ENCODE peak calls at places on chromosomes 4 and X, in six cellular contexts. E is iris pigment epithelial cell, W is sigmoid colon, P is SW480, Q is HCT116, B is glutamatergic neuron. F is an unnamed sample.

GRCh38 chr4:67130411-67130810 is 414.9 kb downstream of the CENPC start:
- DNase-seq in P (no peak), Q (no peak), E (no peak), W (no peak), B (no peak), F (no peak)

GRCh38 chrX:82756272-82756671 is 751.8 kb upstream of the POU3F4 start:
- DNase-seq in B (no peak), E (no peak), W (no peak), P (no peak), Q (no peak), F (no peak)

GRCh38 chr4:25177147-25177546 is 16.9 kb upstream of the SEPSECS start:
- DNase-seq in P (no peak), Q (no peak), W (no peak), B (no peak), E (no peak), F (no peak)

GRCh38 chr4:137180349-137180748 is 351.9 kb downstream of the PCDH18 start:
- DNase-seq in B (no peak), P (no peak), W (no peak), Q (peak), E (no peak), F (no peak)

GRCh38 chrX:119155416-119156035 is 27.9 kb upstream of the KIAA1210 start:
- DNase-seq in B (no peak), P (peak), E (peak), W (no peak), Q (no peak), F (no peak)

GRCh38 chr4:1910643-1911042 is 39.5 kb downstream of the NSD2 start:
- DNase-seq in E (peak), B (peak), W (no peak), Q (no peak), P (peak), F (no peak)

GRCh38 chr4:3070709-3071500 is 3.4 kb downstream of the HTT-AS start:
- DNase-seq in P (peak), E (no peak), W (no peak), B (no peak), Q (no peak), F (no peak)

GRCh38 chrX:151789179-151789800 is 54.7 kb downstream of the CNGA2 start:
- DNase-seq in P (peak), Q (no peak), W (peak), E (peak), B (no peak), F (no peak)

GRCh38 chrX:151753313-151754041 is 18.9 kb downstream of the CNGA2 start:
- DNase-seq in Q (peak), B (peak), E (peak), W (peak), P (peak), F (no peak)

GRCh38 chr4:41631538-41631937 is 93.6 kb downstream of the LIMCH1 start:
- DNase-seq in E (no peak), W (no peak), Q (no peak), P (no peak), B (no peak), F (no peak)

GRCh38 chr4:133839326-133839725 is 362.3 kb downstream of the PABPC4L start:
- DNase-seq in W (no peak), P (no peak), E (peak), Q (no peak), B (no peak), F (no peak)

GRCh38 chr4:53066155-53066554 is 204.0 kb downstream of the RASL11B start:
- DNase-seq in P (peak), B (no peak), Q (no peak), W (no peak), E (no peak), F (no peak)

GRCh38 chr4:37130465-37130864 is 114.1 kb upstream of the NWD2 start:
- DNase-seq in W (no peak), Q (no peak), P (no peak), B (no peak), E (no peak), F (no peak)

GRCh38 chr4:108149588-108150380 is 18.9 kb downstream of the LEF1 start:
- DNase-seq in E (no peak), P (no peak), W (no peak), B (no peak), Q (no peak), F (no peak)

GRCh38 chr4:129583868-129584267 is 487.9 kb downstream of the C4orf33 start:
- DNase-seq in Q (no peak), E (no peak), B (no peak), P (no peak), W (no peak), F (no peak)

GRCh38 chr4:112515278-112516075 is 503 bp downstream of the NEUROG2 start:
- DNase-seq in W (no peak), B (peak), E (peak), P (peak), Q (no peak), F (no peak)

GRCh38 chr4:90181644-90182043 is 54.5 kb downstream of the CCSER1 start:
- DNase-seq in B (no peak), W (no peak), Q (no peak), P (no peak), E (no peak), F (no peak)

GRCh38 chrX:42450228-42450627 is 327.7 kb downstream of the PPP1R2C start:
- DNase-seq in B (no peak), Q (no peak), E (no peak), W (no peak), P (no peak), F (no peak)

GRCh38 chrX:120653000-120653399 is 23.1 kb upstream of the C1GALT1C1 start:
- DNase-seq in B (no peak), W (no peak), E (no peak), P (no peak), Q (no peak), F (no peak)

GRCh38 chrX:44343412-44343942 is at the start of gene EFHC2:
- DNase-seq in E (peak), B (peak), Q (no peak), P (no peak), W (peak), F (peak)

GRCh38 chr4:161919442-161920220 is 244.2 kb downstream of the FSTL5 start:
- DNase-seq in B (no peak), E (no peak), P (no peak), W (no peak), Q (no peak), F (no peak)

GRCh38 chrX:14802943-14803710 is 69.7 kb downstream of the FANCB start:
- DNase-seq in E (peak), Q (no peak), P (no peak), W (no peak), B (no peak), F (no peak)

GRCh38 chrX:68686684-68687045 is 39.2 kb downstream of the STARD8 start:
- DNase-seq in Q (no peak), W (peak), P (peak), B (no peak), E (no peak), F (no peak)

GRCh38 chrX:63664741-63665140 is 120.3 kb downstream of the ARHGEF9 start:
- DNase-seq in P (no peak), W (no peak), Q (no peak), E (peak), B (no peak), F (no peak)

GRCh38 chr4:179695175-179695574 is 2252.9 kb upstream of the AGA start:
- DNase-seq in P (no peak), Q (no peak), W (no peak), E (peak), B (no peak), F (no peak)

GRCh38 chr4:113825272-113825671 is 63.7 kb upstream of the CAMK2D start:
- DNase-seq in B (no peak), E (no peak), W (no peak), P (no peak), Q (no peak), F (no peak)

GRCh38 chr4:174794706-174795105 is 34.3 kb downstream of the GLRA3 start:
- DNase-seq in B (no peak), W (no peak), Q (no peak), P (no peak), E (peak), F (no peak)

GRCh38 chr4:76601791-76602190 is 166.8 kb downstream of the SHROOM3 start:
- DNase-seq in E (peak), W (no peak), P (no peak), B (no peak), Q (no peak), F (no peak)

F was measured in T-helper 17 cell.